ENCODE peak calls at places on chromosome 10, in eight cellular contexts. Y, M, E, H, T, X, Q and S are unnamed samples.

GRCh38 chr10:88291289-88292184 is 291.6 kb downstream of the RNLS start:
- DNase-seq in H (no peak), E (no peak), T (no peak), Y (no peak), Q (no peak), X (no peak), M (no peak), S (peak)

GRCh38 chr10:93554760-93555432 is 11.6 kb upstream of the FFAR4 start:
- DNase-seq in X (peak), Y (peak), M (peak), H (peak), E (peak), T (peak), Q (peak), S (peak)

GRCh38 chr10:68156373-68157185 is 47.3 kb downstream of the MYPN start:
- DNase-seq in Q (no peak), Y (no peak), T (peak), E (peak), H (peak), M (peak), X (peak), S (peak)

GRCh38 chr10:33876547-33877400 is 542.3 kb upstream of the NRP1 start:
- DNase-seq in M (no peak), E (no peak), Q (no peak), X (no peak), Y (no peak), H (peak), T (peak), S (no peak)

GRCh38 chr10:89398003-89398749 is 5.8 kb downstream of the IFIT1 start:
- DNase-seq in Q (no peak), Y (no peak), M (no peak), H (no peak), E (no peak), X (no peak), T (peak), S (no peak)

GRCh38 chr10:79985481-79986072 is 36.7 kb upstream of the SFTPD start:
- DNase-seq in Q (no peak), T (no peak), E (no peak), H (no peak), M (no peak), Y (no peak), X (no peak), S (no peak)

GRCh38 chr10:35542303-35542702 is 62.8 kb upstream of the GJD4 start:
- DNase-seq in X (no peak), T (no peak), M (no peak), Q (no peak), H (no peak), E (no peak), Y (no peak), S (no peak)

GRCh38 chr10:99711129-99711719 is 20.7 kb downstream of the COX15 start:
- DNase-seq in Q (no peak), E (peak), X (no peak), M (peak), H (peak), Y (no peak), T (peak), S (peak)

GRCh38 chr10:29648114-29648982 is 13.6 kb upstream of the SVIL start:
- DNase-seq in Q (no peak), Y (no peak), E (no peak), T (peak), X (no peak), H (no peak), M (peak), S (no peak)

GRCh38 chr10:6602021-6602699 is 22.1 kb upstream of the PRKCQ start:
- DNase-seq in M (no peak), X (no peak), T (no peak), H (no peak), Y (no peak), E (no peak), Q (no peak), S (no peak)

GRCh38 chr10:124149681-124150080 is 56.3 kb upstream of the CHST15 start:
- DNase-seq in Y (no peak), X (no peak), Q (no peak), M (peak), T (peak), E (no peak), H (no peak), S (peak)

GRCh38 chr10:51162002-51162401 is 87.7 kb downstream of the PRKG1 start:
- DNase-seq in M (no peak), Y (no peak), H (no peak), E (no peak), T (no peak), X (peak), Q (no peak), S (peak)

GRCh38 chr10:131178521-131178920 is 133.0 kb downstream of the TCERG1L start:
- DNase-seq in T (no peak), Y (no peak), H (no peak), E (no peak), M (no peak), Q (no peak), X (no peak), S (no peak)

GRCh38 chr10:119412244-119412750 is 130.2 kb downstream of the RGS10 start:
- DNase-seq in M (no peak), X (peak), Q (peak), E (no peak), Y (peak), H (no peak), T (peak), S (no peak)

GRCh38 chr10:94197241-94197640 is 165.5 kb downstream of the NOC3L start:
- DNase-seq in Q (no peak), H (no peak), T (no peak), X (no peak), E (no peak), M (no peak), Y (no peak), S (no peak)

GRCh38 chr10:24622781-24623301 is 100.8 kb downstream of the ARHGAP21 start:
- DNase-seq in H (no peak), Q (no peak), M (no peak), E (no peak), X (no peak), T (no peak), Y (no peak), S (no peak)

GRCh38 chr10:75887981-75888380 is 456.6 kb downstream of the LRMDA start:
- DNase-seq in E (no peak), T (no peak), M (no peak), X (no peak), Q (no peak), Y (no peak), H (no peak), S (no peak)

GRCh38 chr10:26365681-26366327 is 72.3 kb upstream of the APBB1IP start:
- DNase-seq in T (no peak), X (no peak), M (no peak), H (peak), E (no peak), Y (no peak), Q (no peak), S (no peak)

GRCh38 chr10:3850999-3851937 is 66.3 kb upstream of the KLF6 start:
- DNase-seq in T (no peak), Q (no peak), H (peak), M (no peak), Y (no peak), X (no peak), E (no peak), S (no peak)

GRCh38 chr10:62647375-62648092 is 157.0 kb upstream of the ADO start:
- DNase-seq in Y (no peak), Q (no peak), M (no peak), T (no peak), X (no peak), H (no peak), E (no peak), S (no peak)

GRCh38 chr10:116122664-116123063 is 150.3 kb downstream of the GFRA1 start:
- DNase-seq in Y (no peak), X (no peak), M (no peak), T (no peak), Q (no peak), H (no peak), E (no peak), S (no peak)

GRCh38 chr10:88361494-88361893 is 221.6 kb downstream of the RNLS start:
- DNase-seq in E (no peak), Q (no peak), H (no peak), X (no peak), M (no peak), T (no peak), Y (no peak), S (no peak)

GRCh38 chr10:74825033-74825370 is 1.4 kb upstream of the KAT6B start:
- DNase-seq in E (peak), Q (peak), T (peak), X (peak), H (peak), M (peak), Y (peak), S (peak)

GRCh38 chr10:109913351-109913902 is 9.9 kb downstream of the XPNPEP1 start:
- DNase-seq in Q (no peak), X (no peak), T (no peak), Y (no peak), M (no peak), E (no peak), H (no peak), S (peak)

GRCh38 chr10:129768437-129769355 is 195.4 kb downstream of the EBF3 start:
- DNase-seq in Y (peak), H (no peak), X (no peak), E (peak), M (no peak), Q (no peak), T (peak), S (peak)

GRCh38 chr10:29150010-29150409 is 138.9 kb upstream of the LYZL1 start:
- DNase-seq in E (no peak), Q (no peak), Y (peak), M (no peak), T (no peak), X (peak), H (no peak), S (peak)

GRCh38 chr10:83076443-83076842 is 1062.9 kb upstream of the GHITM start:
- DNase-seq in T (no peak), E (no peak), H (no peak), M (no peak), Q (no peak), X (no peak), Y (no peak), S (no peak)

GRCh38 chr10:129307141-129307540 is 159.9 kb upstream of the MGMT start:
- DNase-seq in M (no peak), X (no peak), T (no peak), Y (no peak), H (no peak), E (no peak), Q (no peak), S (no peak)

GRCh38 chr10:118980135-118980865 is 49.2 kb upstream of the NANOS1 start:
- DNase-seq in M (peak), Y (no peak), H (no peak), X (no peak), T (no peak), Q (no peak), E (no peak), S (no peak)

GRCh38 chr10:62851449-62851848 is 35.3 kb upstream of the EGR2 start:
- DNase-seq in E (no peak), T (peak), Y (no peak), Q (no peak), H (no peak), X (no peak), M (no peak), S (peak)

GRCh38 chr10:88670497-88670896 is 6.3 kb downstream of the LIPF start:
- DNase-seq in Y (no peak), Q (no peak), M (no peak), H (no peak), E (no peak), T (no peak), X (no peak), S (no peak)

GRCh38 chr10:29039659-29040309 is 249.1 kb upstream of the LYZL1 start:
- DNase-seq in Y (no peak), X (no peak), E (no peak), Q (no peak), H (no peak), M (no peak), T (no peak), S (no peak)

DNA sequence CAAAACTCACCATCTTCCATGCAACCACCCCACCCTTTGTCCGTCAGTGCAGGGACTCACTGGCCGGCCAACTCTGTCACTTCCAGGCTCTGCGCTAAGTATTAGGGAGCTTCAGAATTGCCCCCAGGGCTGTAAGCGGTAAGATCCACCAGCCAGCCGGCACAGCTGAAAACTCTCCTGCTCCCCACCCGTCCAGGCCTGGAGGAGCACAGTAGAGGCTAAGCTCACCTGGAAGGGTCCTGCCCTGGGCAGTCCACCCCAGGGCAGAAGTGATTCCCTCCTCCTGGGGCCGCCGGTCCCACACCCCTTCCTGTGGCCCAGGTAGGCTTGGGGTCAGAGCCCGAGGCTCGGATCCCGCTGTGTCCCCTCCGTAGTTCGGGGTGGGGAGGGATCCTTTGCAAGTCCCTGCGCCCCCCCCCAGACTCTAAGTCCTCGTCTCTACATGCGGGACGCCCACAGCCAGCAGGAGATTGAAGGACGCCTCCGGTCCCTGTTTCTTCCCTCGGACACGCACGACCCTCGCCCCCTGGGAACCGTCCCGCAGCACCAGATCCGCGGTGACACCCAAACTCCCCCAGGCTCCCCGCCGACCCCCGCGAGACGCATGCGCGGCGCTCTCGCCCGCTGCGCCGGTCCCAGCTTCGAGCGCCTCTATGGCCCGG is 138.9 kb downstream of the ARHGAP22 start:
- DNase-seq in Q (no peak), Y (no peak), T (no peak), M (no peak), E (peak), X (no peak), H (no peak), S (no peak)
- H3K4me3 ChIP-seq in Q (no peak), Y (no peak), T (no peak), M (no peak), E (peak), X (peak), H (peak), S (no peak)

GRCh38 chr10:97401455-97401919 is 347 bp upstream of the RRP12 start:
- DNase-seq in H (no peak), X (no peak), Y (no peak), T (no peak), M (no peak), E (no peak), Q (no peak), S (no peak)
- H3K4me3 ChIP-seq in H (peak), X (peak), Y (peak), T (peak), M (peak), E (peak), Q (no peak), S (peak)

GRCh38 chr10:85596389-85596788 is 770.2 kb downstream of the GRID1 start:
- DNase-seq in E (no peak), H (no peak), Q (no peak), Y (no peak), M (no peak), X (no peak), T (no peak), S (no peak)
- H3K4me3 ChIP-seq in E (no peak), H (no peak), Q (no peak), Y (no peak), M (no peak), X (no peak), T (no peak), S (no peak)

GRCh38 chr10:133356549-133356948 is 1.3 kb downstream of the FUOM start:
- DNase-seq in E (no peak), M (no peak), Y (peak), X (no peak), T (no peak), Q (no peak), H (no peak), S (no peak)
- H3K4me3 ChIP-seq in E (no peak), M (peak), Y (peak), X (peak), T (peak), Q (no peak), H (no peak), S (peak)

GRCh38 chr10:70828923-70829322 is 13.2 kb downstream of the SGPL1 start:
- DNase-seq in Q (no peak), M (no peak), H (no peak), T (no peak), X (no peak), E (no peak), Y (no peak), S (no peak)

GRCh38 chr10:70830185-70830584 is 14.4 kb downstream of the SGPL1 start:
- DNase-seq in Y (no peak), X (no peak), T (no peak), H (no peak), Q (no peak), M (no peak), E (no peak), S (no peak)

GRCh38 chr10:70829543-70829942 is 13.8 kb downstream of the SGPL1 start:
- DNase-seq in T (no peak), H (no peak), E (no peak), Y (no peak), M (no peak), Q (no peak), X (no peak), S (no peak)

GRCh38 chr10:70832236-70832635 is 16.5 kb downstream of the SGPL1 start:
- DNase-seq in Y (no peak), M (no peak), Q (no peak), E (no peak), X (no peak), H (no peak), T (no peak), S (no peak)

GRCh38 chr10:70827358-70827757 is 11.6 kb downstream of the SGPL1 start:
- DNase-seq in H (no peak), Y (no peak), M (no peak), E (no peak), T (no peak), Q (no peak), X (no peak), S (no peak)
- H3K4me3 ChIP-seq in H (no peak), Y (no peak), M (no peak), E (no peak), T (no peak), Q (no peak), X (no peak), S (no peak)